ENCODE peak calls at places on chromosomes 16 and 17, in four cellular contexts. V, O, I and T are unnamed samples.

GRCh38 chr17:67546578-67547527 is 169.8 kb downstream of the PITPNC1 start:
- DNase-seq in O (no peak), I (no peak), V (no peak), T (peak)

GRCh38 chr17:82045916-82046484 is 5.6 kb downstream of the RFNG start:
- DNase-seq in O (no peak), V (no peak), I (no peak), T (no peak)

GRCh38 chr16:50489187-50489586 is 59.0 kb upstream of the NKD1 start:
- DNase-seq in I (no peak), V (no peak), O (no peak), T (no peak)

GRCh38 chr16:4384497-4384896 is 12.8 kb downstream of the VASN start:
- DNase-seq in I (no peak), V (peak), O (peak), T (no peak)

GRCh38 chr16:47139561-47140185 is 4.1 kb downstream of the NETO2 start:
- DNase-seq in O (no peak), V (no peak), I (no peak), T (no peak)

GRCh38 chr17:81115749-81116464 is 49.4 kb upstream of the PVALEF start:
- DNase-seq in V (peak), O (no peak), I (no peak), T (no peak)

GRCh38 chr17:2151634-2152033 is 96.7 kb downstream of the HIC1 start:
- DNase-seq in I (no peak), O (no peak), V (no peak), T (no peak)

GRCh38 chr17:31313982-31314787 is at the start of gene EVI2B:
- DNase-seq in O (no peak), I (peak), V (no peak), T (no peak)

GRCh38 chr17:962166-962565 is 17.4 kb downstream of the NXN start:
- DNase-seq in O (no peak), I (no peak), V (no peak), T (no peak)

GRCh38 chr17:40038882-40039513 is 15.2 kb downstream of the MED24 start:
- DNase-seq in O (peak), I (no peak), V (peak), T (peak)

GRCh38 chr16:20348365-20349185 is 3.9 kb downstream of the UMOD start:
- DNase-seq in O (no peak), V (peak), I (no peak), T (peak)

GRCh38 chr16:84040206-84040822 is 2.3 kb downstream of the SLC38A8 start:
- DNase-seq in O (no peak), I (no peak), V (no peak), T (no peak)

GRCh38 chr16:24686678-24687077 is 42.8 kb upstream of the TNRC6A start:
- DNase-seq in I (no peak), O (no peak), V (no peak), T (no peak)
- TF ChIP-seq USF1 in I (no peak), O (no peak), V (no peak), T (no peak)

GRCh38 chr17:74987909-74988711 is 678 bp downstream of the CDR2L start:
- DNase-seq in O (peak), I (no peak), V (peak), T (peak)
- TF ChIP-seq USF1 in O (no peak), I (no peak), V (no peak), T (no peak)

DNA sequence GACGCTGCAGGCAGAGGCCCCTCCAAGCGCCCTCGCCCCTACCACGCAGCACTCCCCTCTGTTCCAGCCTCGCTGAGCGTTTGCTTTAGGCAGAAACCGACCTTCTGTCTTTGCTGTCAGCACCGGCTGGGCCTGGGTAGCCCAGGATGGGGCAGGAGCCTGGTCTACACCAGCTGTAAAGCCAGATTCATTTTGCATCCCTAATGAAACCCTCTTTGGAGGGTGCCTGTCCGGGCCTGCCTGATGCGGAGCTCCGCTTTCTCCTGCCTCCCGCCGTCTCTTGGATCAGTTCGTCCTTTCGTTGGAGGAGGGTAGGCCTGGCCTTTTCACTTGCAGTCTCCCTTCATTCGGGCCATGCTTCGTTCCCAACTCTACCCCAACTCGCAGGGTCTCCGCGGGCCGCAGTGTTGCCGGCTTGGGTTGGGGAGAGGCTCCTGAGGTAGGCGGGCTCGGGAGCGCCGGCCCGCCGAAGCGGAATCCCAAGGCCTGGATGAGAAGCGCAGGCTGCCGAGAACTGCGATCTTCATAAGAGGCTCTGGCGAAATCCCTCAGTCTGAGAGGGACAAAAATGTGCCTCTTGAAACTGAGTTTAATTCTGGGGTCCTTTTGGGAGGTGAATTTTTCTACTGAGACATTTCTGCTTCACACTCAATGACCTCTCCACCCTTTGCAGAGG is 4.9 kb upstream of the HOXB8 start:
- DNase-seq in I (no peak), O (no peak), V (no peak), T (no peak)
- TF ChIP-seq USF1 in I (no peak), O (no peak), V (no peak), T (no peak)

GRCh38 chr16:11151156-11151904 is 104.7 kb downstream of the SOCS1 start:
- DNase-seq in O (no peak), V (peak), I (no peak), T (no peak)
- TF ChIP-seq USF1 in O (no peak), V (no peak), I (no peak), T (no peak)